ENCODE peak calls at places on chromosomes 16 and 17, in six cellular contexts. E, D, M, N, F and H are unnamed samples.

GRCh38 chr16:49470550-49470949 is 96.9 kb downstream of the C16orf78 start:
- DNase-seq in E (no peak), D (no peak), M (no peak), N (no peak), F (no peak), H (no peak)

GRCh38 chr16:50478021-50478772 is 70.0 kb upstream of the NKD1 start:
- DNase-seq in E (no peak), D (no peak), M (no peak), N (no peak), F (no peak), H (no peak)

GRCh38 chr17:71625330-71625729 is 495.5 kb upstream of the SOX9 start:
- DNase-seq in E (no peak), D (no peak), M (no peak), N (no peak), F (no peak), H (no peak)

GRCh38 chr17:72743037-72743467 is 349.4 kb downstream of the SLC39A11 start:
- DNase-seq in E (no peak), D (no peak), M (no peak), N (no peak), F (no peak), H (no peak)

GRCh38 chr17:51461578-51462004 is 201.2 kb downstream of the UTP18 start:
- DNase-seq in E (peak; percentile 26), D (peak; percentile 78), M (peak; percentile 27), N (peak; percentile 10), F (peak; percentile 80), H (peak; percentile 1)

GRCh38 chr17:45314761-45315549 is 1.9 kb downstream of the MAP3K14 start:
- DNase-seq in E (no peak), D (no peak), M (no peak), N (no peak), F (no peak), H (no peak)

GRCh38 chr16:81901483-81901882 is 109.8 kb downstream of the SDR42E1 start:
- DNase-seq in E (no peak), D (no peak), M (no peak), N (no peak), F (no peak), H (no peak)

GRCh38 chr17:7177954-7178477 is 1.2 kb downstream of the ASGR1 start:
- DNase-seq in E (no peak), D (no peak), M (no peak), N (peak; percentile 48), F (peak; percentile 25), H (no peak)

GRCh38 chr17:82664276-82664575 is 16.0 kb upstream of the WDR45B start:
- DNase-seq in E (no peak), D (no peak), M (no peak), N (no peak), F (no peak), H (no peak)

GRCh38 chr16:72794319-72794718 is 253.6 kb downstream of the ZFHX3 start:
- DNase-seq in E (no peak), D (no peak), M (no peak), N (no peak), F (no peak), H (no peak)

DNA sequence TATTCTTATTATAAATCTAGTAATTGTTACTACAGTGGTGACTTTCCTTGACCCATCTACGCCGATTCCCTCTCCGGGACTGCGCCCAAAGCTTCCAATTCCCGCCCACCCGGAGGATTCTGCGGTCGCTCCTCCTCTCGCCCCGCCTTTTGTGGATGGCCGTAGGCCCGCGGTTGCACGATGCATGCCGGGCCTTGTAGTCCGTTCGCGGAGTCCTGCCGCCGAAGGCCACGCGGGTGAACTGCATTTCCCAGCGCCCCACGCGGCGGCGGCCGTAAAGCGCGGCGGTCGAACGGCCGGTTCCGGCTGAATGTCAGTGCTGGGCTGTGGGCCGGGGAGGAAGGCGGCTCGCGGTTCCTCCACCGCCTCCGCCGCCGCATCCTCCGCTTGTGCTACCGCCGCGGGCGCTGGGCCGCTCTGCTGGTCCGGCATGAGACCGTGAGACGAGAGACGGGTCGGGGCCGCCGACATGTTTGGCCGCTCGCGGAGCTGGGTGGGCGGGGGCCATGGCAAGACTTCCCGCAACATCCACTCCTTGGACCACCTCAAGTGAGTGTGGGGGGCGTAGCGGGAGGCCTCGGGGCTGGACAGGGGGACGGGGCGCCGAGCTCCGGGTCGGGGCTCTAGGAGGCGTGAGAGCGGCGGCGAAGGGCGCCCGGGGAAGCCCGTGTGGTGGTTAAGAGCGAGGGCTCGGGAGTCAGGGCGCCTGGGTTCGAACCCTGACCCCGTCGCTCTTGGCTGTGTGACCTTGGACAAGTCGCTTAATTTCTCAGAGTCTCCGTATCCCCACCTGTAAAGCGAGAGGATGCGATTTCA is at the start of gene CLEC16A:
- DNase-seq in E (peak; percentile 98), D (peak; percentile 91), M (peak; percentile 98), N (peak; percentile 95), F (peak; percentile 98), H (peak; percentile 97)
- TF ChIP-seq CTCF in E (no peak), D (no peak), M (no peak), N (no peak), F (no peak), H (no peak)

GRCh38 chr17:2155482-2156051 is 100.7 kb downstream of the HIC1 start:
- DNase-seq in E (no peak), D (no peak), M (no peak), N (no peak), F (no peak), H (no peak)

GRCh38 chr17:2157081-2157480 is 102.2 kb downstream of the HIC1 start:
- DNase-seq in E (no peak), D (no peak), M (no peak), N (peak; percentile 93), F (peak; percentile 77), H (peak; percentile 61)

GRCh38 chr17:2156666-2157065 is 101.8 kb downstream of the HIC1 start:
- DNase-seq in E (no peak), D (no peak), M (no peak), N (no peak), F (no peak), H (no peak)

GRCh38 chr17:2158011-2158410 is 103.1 kb downstream of the HIC1 start:
- DNase-seq in E (no peak), D (no peak), M (no peak), N (peak; percentile 81), F (peak; percentile 98), H (peak; percentile 91)
- H3K4me3 ChIP-seq in E (no peak overlapping the region), D (no peak overlapping the region), M (no peak overlapping the region), N (no peak overlapping the region), F (no peak overlapping the region), H (no peak overlapping the region)

DNA sequence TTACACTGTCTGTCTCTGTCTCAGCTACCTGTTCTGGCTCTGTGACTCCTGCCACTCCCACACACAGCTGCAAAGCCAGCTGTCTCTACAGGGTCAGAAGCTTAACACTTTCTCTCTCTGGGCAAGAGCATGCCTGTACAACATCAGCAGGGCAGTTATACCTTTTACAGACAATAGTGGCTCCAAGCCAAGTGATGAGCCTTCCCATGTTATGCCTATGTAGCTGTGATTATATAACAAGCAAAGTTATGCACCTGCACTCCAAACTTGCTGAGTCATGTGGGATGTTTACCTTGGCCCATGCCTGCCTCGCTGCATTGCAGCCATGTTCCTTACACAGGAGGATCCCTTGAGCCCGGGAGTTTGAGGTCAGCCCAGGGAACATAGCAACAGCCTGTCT is 31.8 kb upstream of the APPBP2 start:
- DNase-seq in E (no peak), D (no peak), M (no peak), N (no peak), F (no peak), H (no peak)
- TF ChIP-seq CTCF in E (no peak), D (no peak), M (no peak), N (no peak), F (no peak), H (no peak)

GRCh38 chr16:78249056-78249455 is 149.6 kb downstream of the WWOX start:
- DNase-seq in E (peak; percentile 32), D (no peak), M (no peak), N (no peak), F (no peak), H (no peak)

GRCh38 chr16:78242231-78242630 is 142.8 kb downstream of the WWOX start:
- DNase-seq in E (no peak), D (no peak), M (no peak), N (no peak), F (no peak), H (no peak)

GRCh38 chr16:78240459-78241222 is 141.2 kb downstream of the WWOX start:
- DNase-seq in E (no peak), D (no peak), M (no peak), N (no peak), F (no peak), H (no peak)

GRCh38 chr16:78249832-78250231 is 150.4 kb downstream of the WWOX start:
- DNase-seq in E (no peak), D (no peak), M (no peak), N (no peak), F (no peak), H (no peak)

GRCh38 chr16:78244131-78244899 is 144.9 kb downstream of the WWOX start:
- DNase-seq in E (no peak), D (no peak), M (no peak), N (peak; percentile 6), F (no peak), H (no peak)
- H3K4me3 ChIP-seq in E (no peak overlapping the region), D (no peak overlapping the region), M (no peak overlapping the region), N (no peak overlapping the region), F (no peak overlapping the region), H (no peak overlapping the region)

GRCh38 chr17:34443832-34444469 is 80.9 kb upstream of the CCL1 start:
- DNase-seq in E (peak; percentile 23), D (no peak), M (no peak), N (no peak), F (no peak), H (no peak)
- TF ChIP-seq CTCF in E (peak; percentile 57), D (peak; percentile 34), M (no peak), N (no peak), F (no peak), H (no peak)

DNA sequence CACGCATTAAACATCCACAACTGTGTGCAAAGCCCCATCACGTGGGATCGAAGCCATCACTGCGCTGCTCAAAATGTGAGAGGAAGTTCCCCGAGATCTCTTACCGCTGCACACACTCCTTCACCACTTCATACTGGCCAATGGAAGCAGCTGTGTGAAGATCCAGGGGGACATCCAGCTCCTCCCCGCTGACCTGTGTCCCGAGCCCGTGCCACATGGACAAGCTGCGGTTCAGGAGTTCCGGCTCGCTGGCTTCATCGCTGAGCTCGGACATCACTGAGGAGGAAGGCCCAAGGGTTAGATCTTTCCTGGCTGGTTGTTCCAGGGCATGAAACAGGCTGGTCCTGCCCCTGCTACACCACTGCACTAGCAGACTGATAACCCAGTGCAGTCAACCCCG is 4.2 kb downstream of the ANKS3 start:
- DNase-seq in E (no peak), D (no peak), M (no peak), N (no peak), F (no peak), H (no peak)
- H3K4me3 ChIP-seq in E (no peak overlapping the region), D (no peak overlapping the region), M (no peak overlapping the region), N (no peak overlapping the region), F (no peak overlapping the region), H (no peak overlapping the region)

GRCh38 chr17:48010193-48010592 is 27.4 kb downstream of the COPZ2 start:
- DNase-seq in E (no peak), D (no peak), M (no peak), N (no peak), F (no peak), H (no peak)

GRCh38 chr17:48014603-48015037 is 23.0 kb downstream of the COPZ2 start:
- DNase-seq in E (no peak), D (no peak), M (no peak), N (no peak), F (no peak), H (no peak)

GRCh38 chr17:48013876-48014602 is 23.6 kb downstream of the COPZ2 start:
- DNase-seq in E (no peak), D (no peak), M (no peak), N (no peak), F (no peak), H (no peak)

GRCh38 chr17:48012151-48012520 is 25.5 kb downstream of the COPZ2 start:
- DNase-seq in E (peak; percentile 26), D (no peak), M (no peak), N (no peak), F (peak; percentile 37), H (no peak)

GRCh38 chr17:48011405-48012150 is 26.0 kb downstream of the COPZ2 start:
- DNase-seq in E (no peak), D (peak; percentile 35), M (no peak), N (peak; percentile 35), F (peak; percentile 56), H (peak; percentile 66)
- TF ChIP-seq CTCF in E (peak; percentile 38), D (peak; percentile 89), M (no peak), N (peak; percentile 48), F (peak; percentile 63), H (peak; percentile 49)